ENCODE peak calls at places on chromosomes 13 and 19, in eight cellular contexts. R is cardiac fibroblast; L is D341Med; P is nephron progenitor cell; B is HEK293T; U is stimulated activated CD4-positive, alpha-beta T cell treated with anti-CD3 and anti-CD28 coated beads, Interleukin-1b, Interleukin-23, amount 100 ng/mL, for 1 hour; F is activated T-helper 1 cell treated with anti-CD3 and anti-CD28 coated beads, Interleukin-12 subunit alpha, Interleukin-12 subunit beta, Interleukin-2, Interleukin-4 antibody, amounts not matched to agents 30 ng/mL and 10 ng/mL and 1 ng/mL, durations not matched to agents 14 hours and 24 hours and 36 hours; X is activated T-cell treated with anti-CD3 and anti-CD28 coated beads, Interleukin-2, amount 50 U/mL, for 72 hours. E is an unnamed sample.

GRCh38 chr19:19591133-19591825 is 27.2 kb downstream of the PBX4 start:
- DNase-seq in B (no peak), R (peak), F (peak), U (peak), L (no peak), X (peak), P (no peak), E (peak)

GRCh38 chr19:29785955-29786589 is 25.7 kb upstream of the CCNE1 start:
- DNase-seq in B (peak), P (no peak), U (no peak), F (no peak), L (no peak), X (peak), R (no peak), E (no peak)

GRCh38 chr13:84097148-84097547 is 214.9 kb upstream of the SLITRK1 start:
- DNase-seq in U (no peak), X (no peak), L (no peak), B (no peak), F (no peak), P (no peak), R (no peak), E (no peak)

GRCh38 chr19:6047741-6048231 is 62.5 kb downstream of the RFX2 start:
- DNase-seq in B (peak), F (no peak), X (no peak), L (peak), U (no peak), P (peak), R (peak), E (no peak)

GRCh38 chr19:42576241-42576640 is 18.5 kb downstream of the CEACAM8 start:
- DNase-seq in B (no peak), U (no peak), R (no peak), F (no peak), P (no peak), X (no peak), L (no peak), E (no peak)

GRCh38 chr13:89880201-89880600 is 1467.3 kb upstream of the MIR17HG start:
- DNase-seq in L (no peak), B (no peak), X (no peak), P (no peak), R (no peak), U (no peak), F (no peak), E (no peak)

GRCh38 chr19:36686365-36687213 is 823 bp upstream of the ZNF567 start:
- DNase-seq in L (peak), U (no peak), F (no peak), B (no peak), R (peak), P (no peak), X (no peak), E (no peak)

GRCh38 chr13:46521921-46522691 is 30.9 kb upstream of the LRCH1 start:
- DNase-seq in R (no peak), L (no peak), P (no peak), F (no peak), X (no peak), U (no peak), B (no peak), E (no peak)

GRCh38 chr19:355134-355533 is 10.5 kb upstream of the MIER2 start:
- DNase-seq in L (no peak), X (no peak), R (no peak), B (no peak), U (no peak), F (no peak), P (no peak), E (no peak)

GRCh38 chr19:16160943-16161560 is 12.3 kb downstream of the CIB3 start:
- DNase-seq in R (peak), B (no peak), L (no peak), F (no peak), U (no peak), X (peak), P (no peak), E (no peak)

GRCh38 chr13:66886248-66886647 is 343.9 kb downstream of the PCDH9 start:
- DNase-seq in F (no peak), U (no peak), L (no peak), B (no peak), P (no peak), X (no peak), R (no peak), E (no peak)

GRCh38 chr13:76266566-76266965 is 619.6 kb downstream of the KCTD12 start:
- DNase-seq in P (no peak), F (no peak), X (no peak), U (no peak), B (no peak), L (no peak), R (no peak), E (no peak)

GRCh38 chr19:29687244-29687896 is 22.1 kb downstream of the PLEKHF1 start:
- DNase-seq in B (no peak), X (peak), U (no peak), P (no peak), R (peak), F (no peak), L (no peak), E (peak)

GRCh38 chr19:29528350-29528945 is 2.7 kb downstream of the VSTM2B start:
- DNase-seq in P (peak), U (no peak), L (peak), B (peak), R (peak), X (peak), F (peak), E (no peak)

GRCh38 chr19:48685583-48685982 is 10.2 kb upstream of the FUT2 start:
- DNase-seq in X (no peak), U (no peak), R (no peak), P (no peak), F (no peak), L (no peak), B (no peak), E (no peak)

GRCh38 chr19:55196803-55197202 is 12.5 kb downstream of the PTPRH start:
- DNase-seq in U (no peak), R (peak), L (no peak), P (no peak), B (no peak), F (no peak), X (no peak), E (no peak)

GRCh38 chr13:28313579-28313978 is 175.2 kb downstream of the PAN3 start:
- DNase-seq in U (no peak), B (peak), R (peak), F (no peak), X (peak), L (no peak), P (no peak), E (no peak)

GRCh38 chr13:97568850-97569249 is 134.9 kb downstream of the RAP2A start:
- DNase-seq in F (no peak), L (peak), U (no peak), R (no peak), B (no peak), X (no peak), P (no peak), E (no peak)

GRCh38 chr19:8335343-8336071 is 7.6 kb downstream of the KANK3 start:
- DNase-seq in F (no peak), L (peak), R (no peak), X (peak), P (no peak), B (no peak), U (no peak), E (no peak)

GRCh38 chr19:2434267-2434666 is 6.9 kb upstream of the TIMM13 start:
- DNase-seq in U (no peak), L (no peak), F (no peak), X (no peak), P (no peak), R (no peak), B (no peak), E (no peak)

GRCh38 chr13:54949735-54950134 is 1921.1 kb downstream of the OLFM4 start:
- DNase-seq in B (no peak), P (no peak), L (no peak), R (no peak), U (no peak), F (no peak), X (no peak), E (no peak)

GRCh38 chr19:15964231-15964630 is 15.4 kb downstream of the OR10H4 start:
- DNase-seq in R (no peak), P (no peak), L (no peak), B (no peak), X (no peak), U (no peak), F (no peak), E (no peak)

GRCh38 chr19:3544742-3545668 is 6.0 kb downstream of the TEKTIP1 start:
- DNase-seq in F (peak), X (peak), B (peak), L (peak), P (peak), R (peak), U (peak), E (no peak)

GRCh38 chr19:9641810-9642209 is 20.8 kb upstream of the ZNF561 start:
- DNase-seq in L (no peak), X (no peak), B (no peak), U (no peak), F (no peak), R (no peak), P (no peak), E (no peak)

GRCh38 chr19:33832633-33833032 is 36.0 kb downstream of the KCTD15 start:
- DNase-seq in R (no peak), X (no peak), L (no peak), F (no peak), B (no peak), P (no peak), U (no peak), E (no peak)

GRCh38 chr19:45082170-45082569 is 3.1 kb downstream of the GEMIN7 start:
- DNase-seq in P (no peak), U (no peak), B (no peak), X (no peak), F (no peak), R (no peak), L (no peak), E (no peak)

GRCh38 chr19:48469056-48469881 is at the start of gene CYTH2:
- DNase-seq in B (peak), P (peak), F (peak), U (peak), L (peak), X (peak), R (peak), E (peak)

GRCh38 chr13:22735381-22735995 is 445.3 kb upstream of the SGCG start:
- DNase-seq in B (no peak), L (peak), U (no peak), P (no peak), F (no peak), R (no peak), X (no peak), E (no peak)

GRCh38 chr19:16027528-16027927 is 48.8 kb upstream of the TPM4 start:
- DNase-seq in P (no peak), L (no peak), F (no peak), R (no peak), B (no peak), X (no peak), U (no peak), E (no peak)

GRCh38 chr19:55147408-55148251 is 1.4 kb downstream of the TNNT1 start:
- DNase-seq in U (no peak), L (no peak), P (no peak), B (no peak), X (no peak), R (no peak), F (no peak), E (no peak)

GRCh38 chr19:51632126-51632525 is 1.9 kb upstream of the SIGLEC5 start:
- DNase-seq in F (no peak), B (no peak), U (no peak), R (no peak), P (no peak), L (no peak), X (no peak), E (no peak)